ENCODE peak calls at places on chromosomes 16 and 17, in four cellular contexts. T is CD4-positive, alpha-beta T cell; C is coronary artery; F is MM.1S. W is an unnamed sample.

GRCh38 chr17:19369107-19369778 is 6.7 kb upstream of the B9D1 start:
- DNase-seq in T (no peak), F (no peak), C (peak), W (no peak)

GRCh38 chr17:38435795-38436194 is 7.5 kb downstream of the ARHGAP23 start:
- DNase-seq in T (no peak), C (no peak), F (no peak), W (no peak)

GRCh38 chr16:17311333-17312099 is 159.2 kb downstream of the XYLT1 start:
- DNase-seq in C (no peak), T (no peak), F (no peak), W (no peak)

GRCh38 chr17:82440991-82441627 is 9.4 kb downstream of the CYBC1 start:
- DNase-seq in C (no peak), T (no peak), F (no peak), W (no peak)

GRCh38 chr17:6479626-6480324 is 35.5 kb downstream of the PIMREG start:
- DNase-seq in C (no peak), T (no peak), F (no peak), W (no peak)

GRCh38 chr17:17732892-17733670 is 51.8 kb downstream of the RAI1 start:
- DNase-seq in T (no peak), F (no peak), C (no peak), W (no peak)

GRCh38 chr17:38341035-38341721 is 2.6 kb downstream of the GPR179 start:
- DNase-seq in T (no peak), F (no peak), C (no peak), W (no peak)

GRCh38 chr16:3443108-3444031 is at the start of the genes NAA60 and ZNF597:
- DNase-seq in T (peak), F (peak), C (peak), W (peak)

GRCh38 chr16:27860091-27860490 is 203.4 kb downstream of the GSG1L start:
- DNase-seq in C (no peak), T (no peak), F (no peak), W (no peak)

GRCh38 chr16:18801197-18801972 is at the start of gene ARL6IP1:
- DNase-seq in T (peak), C (peak), F (peak), W (peak)

GRCh38 chr16:30054959-30055553 is 10.5 kb upstream of the ALDOA start:
- DNase-seq in T (peak), C (no peak), F (peak), W (no peak)

GRCh38 chr16:17365211-17365541 is 105.6 kb downstream of the XYLT1 start:
- DNase-seq in T (no peak), C (no peak), F (no peak), W (no peak)

GRCh38 chr16:84925092-84925772 is 86.1 kb downstream of the ZDHHC7 start:
- DNase-seq in C (no peak), T (peak), F (no peak), W (no peak)

GRCh38 chr17:82350182-82351030 is 8.6 kb upstream of the TEX19 start:
- DNase-seq in F (peak), T (no peak), C (no peak), W (no peak)

GRCh38 chr17:59154721-59155438 is at the start of gene SKA2:
- DNase-seq in T (peak), F (no peak), C (peak), W (peak)

GRCh38 chr17:2928294-2928890 is 132.2 kb downstream of the RAP1GAP2 start:
- DNase-seq in F (no peak), C (no peak), T (no peak), W (no peak)

GRCh38 chr17:2932946-2933345 is 130.5 kb downstream of the OR1D5 start:
- DNase-seq in F (no peak), C (no peak), T (no peak), W (no peak)

GRCh38 chr17:2931426-2931825 is 132.0 kb downstream of the OR1D5 start:
- DNase-seq in C (no peak), F (no peak), T (no peak), W (no peak)

GRCh38 chr17:2931901-2932300 is 131.5 kb downstream of the OR1D5 start:
- DNase-seq in T (no peak), C (no peak), F (no peak), W (no peak)

GRCh38 chr17:2929881-2930533 is 133.4 kb downstream of the OR1D5 start:
- DNase-seq in T (peak), F (no peak), C (no peak), W (peak)
- TF ChIP-seq CTCF in T (peak), F (peak), C (peak), W (peak)

DNA sequence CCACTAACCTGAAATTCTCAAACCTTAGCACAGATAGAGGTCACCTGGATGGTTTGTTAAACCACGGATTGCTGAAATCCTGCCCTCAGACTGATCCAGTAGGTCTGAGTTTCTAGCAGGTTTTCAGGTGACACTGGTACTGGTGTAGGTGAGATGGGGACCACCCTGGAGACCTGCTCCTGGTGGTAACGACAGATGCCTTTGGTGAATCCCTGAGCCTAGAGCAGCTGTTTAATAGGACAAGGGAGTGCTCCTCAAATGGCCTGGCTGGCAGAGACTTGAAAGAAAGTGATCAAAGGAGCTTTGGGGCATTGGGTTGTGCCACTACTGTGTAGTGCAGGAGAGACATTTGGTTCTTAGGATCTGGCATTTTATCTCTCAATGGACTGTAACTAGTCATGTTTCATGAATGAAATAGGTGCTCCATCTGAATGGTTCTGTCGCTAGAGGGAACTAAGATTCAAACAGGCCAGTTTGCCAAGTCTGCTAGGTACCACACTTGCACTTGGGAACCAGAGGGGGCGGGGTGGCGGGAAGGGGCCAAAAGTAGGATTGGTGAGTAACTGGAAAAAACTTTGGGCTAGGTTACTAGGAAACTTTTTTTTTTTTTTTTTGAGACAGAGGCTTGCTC is 2.9 kb upstream of the IFI35 start:
- DNase-seq in T (no peak), F (no peak), C (no peak), W (no peak)
- TF ChIP-seq CTCF in T (no peak), F (no peak), C (no peak), W (no peak)

GRCh38 chr16:55221836-55222235 is 102.2 kb upstream of the IRX6 start:
- DNase-seq in C (no peak), T (no peak), F (no peak), W (no peak)

GRCh38 chr16:55222436-55222835 is 101.6 kb upstream of the IRX6 start:
- DNase-seq in T (no peak), F (no peak), C (no peak), W (no peak)

GRCh38 chr16:55225972-55226542 is 97.9 kb upstream of the IRX6 start:
- DNase-seq in C (no peak), F (peak), T (no peak), W (no peak)
- TF ChIP-seq CTCF in C (no peak), F (no peak), T (no peak), W (no peak)

DNA sequence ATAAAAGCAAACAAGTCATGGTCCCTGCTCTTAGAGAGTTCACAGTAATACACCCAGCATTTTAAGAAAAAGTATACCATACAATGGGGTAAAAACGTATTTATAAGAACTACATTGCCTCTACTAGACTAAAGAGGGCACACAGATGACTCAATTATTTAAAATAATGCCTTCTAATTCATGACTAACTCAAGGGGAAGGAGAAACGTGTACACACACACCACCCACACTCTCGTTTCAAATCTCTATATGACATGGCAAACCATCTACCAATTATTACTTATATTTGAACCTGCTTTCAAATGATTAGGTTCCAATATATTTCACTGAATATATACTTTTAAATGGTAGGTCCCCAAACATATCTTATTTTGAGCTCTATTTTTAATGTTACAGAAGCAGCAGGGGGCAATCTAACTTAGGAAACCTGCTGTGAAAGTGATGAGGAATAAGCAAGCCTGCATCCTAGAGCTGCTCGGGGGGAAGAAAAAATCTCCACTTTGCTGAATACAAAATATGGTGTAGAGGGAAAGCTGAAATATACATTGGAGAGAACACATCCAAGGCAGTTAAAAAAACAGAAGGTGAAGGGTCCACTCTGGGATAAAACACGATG is 232.4 kb upstream of the PSMD7 start:
- DNase-seq in T (no peak), F (no peak), C (no peak), W (no peak)
- TF ChIP-seq CTCF in T (no peak), F (no peak), C (no peak), W (no peak)

DNA sequence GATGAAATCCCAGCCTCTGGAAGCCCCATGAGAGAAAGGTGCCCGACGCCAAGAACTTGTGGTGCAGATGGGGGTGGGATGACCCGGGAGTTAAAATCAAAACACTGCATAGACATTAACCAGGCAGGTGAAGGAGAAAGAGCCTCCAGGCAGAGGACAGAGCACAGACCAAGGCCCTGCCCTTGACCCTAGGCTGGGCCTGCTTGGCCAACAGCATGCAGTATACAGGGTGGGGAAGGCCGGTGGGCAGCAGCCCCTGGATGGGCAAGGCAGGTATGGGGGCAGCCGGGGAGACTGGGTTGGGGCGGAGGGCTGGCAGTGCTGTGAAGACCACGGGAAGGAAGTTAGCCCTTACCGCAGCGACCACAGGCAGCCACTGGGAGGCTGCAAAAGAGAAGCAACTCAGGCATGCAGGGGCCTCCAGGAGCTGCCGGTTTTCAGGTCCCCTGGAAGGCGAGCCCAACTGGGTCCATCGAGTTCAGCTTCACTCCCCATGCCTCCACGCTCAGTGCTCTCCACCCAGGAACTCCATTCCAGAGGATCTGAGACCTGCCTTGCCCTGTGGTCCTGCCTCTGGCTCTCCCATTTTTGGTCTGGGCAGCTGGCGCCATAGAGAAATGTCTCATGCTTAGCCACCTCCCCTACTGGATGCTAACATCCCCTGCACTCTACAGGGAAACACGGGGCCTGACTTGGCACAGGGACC is 81.2 kb downstream of the C16orf95 start:
- DNase-seq in F (no peak), C (no peak), T (no peak), W (no peak)
- TF ChIP-seq CTCF in F (no peak), C (no peak), T (no peak), W (peak)

GRCh38 chr16:143047-143446 is 4.6 kb upstream of the NPRL3 start:
- DNase-seq in T (no peak), C (no peak), F (no peak), W (no peak)

GRCh38 chr16:142405-142804 is 3.9 kb upstream of the NPRL3 start:
- DNase-seq in C (no peak), T (no peak), F (no peak), W (no peak)

GRCh38 chr16:138049-138417 is 440 bp downstream of the NPRL3 start:
- DNase-seq in C (no peak), F (peak), T (no peak), W (peak)

GRCh38 chr16:143456-143855 is 5.0 kb upstream of the NPRL3 start:
- DNase-seq in F (no peak), T (no peak), C (no peak), W (no peak)

GRCh38 chr16:140175-140857 is 1.8 kb upstream of the NPRL3 start:
- DNase-seq in C (no peak), F (no peak), T (no peak), W (no peak)
- TF ChIP-seq CTCF in C (no peak), F (no peak), T (no peak), W (no peak)

DNA sequence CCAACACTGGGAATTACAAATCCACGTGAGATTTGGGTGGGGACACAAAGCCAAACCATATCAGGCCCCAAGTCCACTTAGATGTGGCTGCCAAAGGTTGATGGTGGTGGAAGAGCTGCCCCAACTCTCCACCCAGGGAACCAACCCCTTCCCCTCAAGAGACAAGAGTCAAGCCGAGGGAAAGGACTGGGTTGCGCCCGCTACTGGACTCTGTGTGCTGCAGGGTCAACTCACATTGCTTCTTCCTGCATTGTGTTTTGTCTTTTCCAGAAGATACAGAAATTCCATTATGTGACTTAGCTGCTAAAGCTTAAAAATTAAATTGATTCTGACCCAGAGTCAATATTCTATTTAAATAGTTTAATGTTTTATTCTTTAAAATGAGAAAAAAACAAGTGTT is 58.5 kb downstream of the ADAMTS18 start:
- DNase-seq in T (no peak), F (no peak), C (no peak), W (no peak)
- TF ChIP-seq CTCF in T (no peak), F (peak), C (no peak), W (no peak)

GRCh38 chr17:69913241-69914015 is 161.6 kb upstream of the KCNJ16 start:
- DNase-seq in F (no peak), C (no peak), T (no peak), W (no peak)
- TF ChIP-seq CTCF in F (no peak), C (no peak), T (no peak), W (no peak)

DNA sequence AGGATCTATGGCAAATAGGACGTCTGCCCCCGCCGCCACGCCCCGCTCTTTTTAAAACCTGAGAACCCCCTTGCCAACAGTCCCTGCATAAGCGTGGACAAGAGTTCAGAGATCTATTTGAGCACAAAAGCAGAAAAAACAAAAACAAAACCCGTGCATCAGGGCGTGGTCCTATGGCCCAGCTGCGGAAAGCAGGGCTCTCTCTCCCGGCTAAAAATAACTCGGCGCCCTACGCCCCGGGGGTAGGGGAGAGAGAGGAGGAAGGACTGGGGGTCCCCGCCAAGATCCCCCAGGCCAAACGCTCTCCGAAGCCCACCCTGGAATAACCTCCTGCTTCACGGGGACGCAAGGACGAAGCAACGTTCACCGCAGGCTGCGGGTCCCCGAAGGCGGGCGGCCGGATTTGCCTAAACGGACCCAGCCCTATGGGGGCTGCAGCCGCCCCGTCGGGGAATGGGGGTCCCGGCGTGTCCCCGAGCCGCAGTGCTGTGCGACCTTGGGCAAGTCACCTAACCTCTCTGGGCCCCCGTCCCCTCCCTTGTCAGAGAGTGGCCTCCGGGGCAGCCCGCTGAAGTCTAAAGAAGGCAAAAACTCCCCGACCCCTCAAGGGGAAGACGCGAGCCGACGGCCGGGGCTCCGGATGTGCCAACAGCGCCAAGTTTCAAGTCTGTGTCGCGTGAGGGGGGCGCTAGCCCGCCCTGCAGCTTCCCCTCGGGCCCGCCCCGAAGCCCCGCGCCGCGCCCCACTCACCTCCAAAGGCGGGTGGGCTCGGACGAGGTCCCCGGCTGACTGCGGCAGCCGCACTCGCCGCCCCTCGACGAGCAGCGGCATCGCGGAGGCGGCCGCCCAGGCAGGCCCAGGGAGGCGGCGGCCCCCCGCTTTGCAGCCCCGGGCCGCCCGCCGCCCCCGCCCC is 477 bp downstream of the NTAN1 start:
- DNase-seq in T (peak), C (peak), F (peak), W (peak)
- TF ChIP-seq CTCF in T (peak), C (no peak), F (peak), W (peak)

W was measured in neural crest cell.